ENCODE peak calls at places on chromosomes 13 and 19, in six cellular contexts. N is astrocyte, K is DND-41, B is GM23248, W is IMR-90, C is fibroblast of lung. X is an unnamed sample.

GRCh38 chr13:103640617-103641016 is 574.4 kb upstream of the SLC10A2 start:
- DNase-seq in N (no peak), K (no peak), B (no peak), W (no peak), C (no peak), X (no peak)

GRCh38 chr13:110044521-110045200 is 258.3 kb upstream of the IRS2 start:
- DNase-seq in N (peak; percentile 56), K (no peak), B (peak; percentile 82), W (peak; percentile 16), C (peak; percentile 19), X (no peak)

GRCh38 chr19:58558623-58559274 is 338 bp upstream of the UBE2M start:
- DNase-seq in N (peak; percentile 91), K (peak; percentile 99), B (peak; percentile 99), W (peak; percentile 98), C (peak; percentile 99), X (peak; percentile 97)

GRCh38 chr13:30037766-30038165 is 187.3 kb upstream of the UBL3 start:
- DNase-seq in N (peak; percentile 78), K (no peak), B (peak; percentile 57), W (peak; percentile 59), C (peak; percentile 52), X (no peak)

GRCh38 chr13:99970761-99971575 is 599 bp downstream of the ZIC5 start:
- DNase-seq in N (no peak), K (peak; percentile 37), B (peak; percentile 28), W (no peak), C (no peak), X (no peak)

GRCh38 chr13:76820759-76821158 is 65.4 kb downstream of the KCTD12 start:
- DNase-seq in N (no peak), K (no peak), B (peak; percentile 78), W (no peak), C (peak; percentile 36), X (no peak)

GRCh38 chr19:18504886-18505610 is 16.8 kb downstream of the ELL start:
- DNase-seq in N (no peak), K (no peak), B (no peak), W (no peak), C (no peak), X (no peak)

GRCh38 chr19:34662919-34663318 is 14.0 kb downstream of the SCGB2B2 start:
- DNase-seq in N (no peak), K (peak; percentile 65), B (peak; percentile 53), W (no peak), C (no peak), X (peak; percentile 83)

GRCh38 chr13:32647926-32648325 is 61.7 kb downstream of the PDS5B start:
- DNase-seq in N (no peak), K (no peak), B (no peak), W (no peak), C (no peak), X (no peak)

GRCh38 chr19:45507864-45508680 is 793 bp downstream of the VASP start:
- DNase-seq in N (no peak), K (peak; percentile 32), B (peak; percentile 65), W (no peak), C (no peak), X (peak; percentile 79)

GRCh38 chr13:75607447-75607846 is 28.7 kb upstream of the LMO7 start:
- DNase-seq in N (no peak), K (no peak), B (no peak), W (no peak), C (no peak), X (no peak)

GRCh38 chr13:75612354-75612753 is 23.8 kb upstream of the LMO7 start:
- DNase-seq in N (no peak), K (no peak), B (peak; percentile 11), W (peak; percentile 43), C (peak; percentile 28), X (no peak)

DNA sequence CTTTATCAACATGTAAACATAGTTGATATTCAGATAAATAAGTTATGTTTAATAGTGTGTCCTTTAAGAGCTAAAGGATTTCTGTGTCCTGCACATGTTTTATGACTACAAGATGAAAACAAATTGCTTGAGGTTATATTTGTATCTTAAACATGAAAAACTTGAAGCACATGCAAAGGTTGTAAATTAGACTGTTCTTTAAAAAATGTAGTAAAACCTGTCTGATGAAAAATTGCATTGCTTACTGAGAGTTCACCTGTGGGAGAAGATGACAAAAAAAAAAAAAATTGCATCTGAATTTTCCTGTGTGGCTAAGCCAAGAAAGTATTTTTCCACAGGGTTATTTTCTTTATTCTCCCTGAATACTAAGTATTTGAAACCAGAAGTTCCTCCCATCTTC is 25.7 kb upstream of the LMO7 start:
- DNase-seq in N (no peak), K (no peak), B (no peak), W (no peak), C (no peak), X (no peak)
- H3K27ac ChIP-seq in N (no peak overlapping the region), K (no peak overlapping the region), B (no peak overlapping the region), W (no peak overlapping the region), C (no peak overlapping the region), X (no peak overlapping the region)

GRCh38 chr13:111181977-111182376 is 66.9 kb downstream of the ARHGEF7 start:
- DNase-seq in N (no peak), K (no peak), B (no peak), W (no peak), C (no peak), X (no peak)
- H3K4me2 ChIP-seq in N (no peak overlapping the region), K (no peak overlapping the region), B (no peak overlapping the region), W (no peak overlapping the region), C (no peak overlapping the region), X (no peak overlapping the region)

GRCh38 chr13:41707192-41707858 is 250.0 kb downstream of the RGCC start:
- DNase-seq in N (peak; percentile 4), K (no peak), B (peak; percentile 20), W (no peak), C (no peak), X (no peak)
- H3K27ac ChIP-seq in N (no peak overlapping the region), K (no peak overlapping the region), B (no peak overlapping the region), W (no peak overlapping the region), C (no peak overlapping the region), X (no peak overlapping the region)

DNA sequence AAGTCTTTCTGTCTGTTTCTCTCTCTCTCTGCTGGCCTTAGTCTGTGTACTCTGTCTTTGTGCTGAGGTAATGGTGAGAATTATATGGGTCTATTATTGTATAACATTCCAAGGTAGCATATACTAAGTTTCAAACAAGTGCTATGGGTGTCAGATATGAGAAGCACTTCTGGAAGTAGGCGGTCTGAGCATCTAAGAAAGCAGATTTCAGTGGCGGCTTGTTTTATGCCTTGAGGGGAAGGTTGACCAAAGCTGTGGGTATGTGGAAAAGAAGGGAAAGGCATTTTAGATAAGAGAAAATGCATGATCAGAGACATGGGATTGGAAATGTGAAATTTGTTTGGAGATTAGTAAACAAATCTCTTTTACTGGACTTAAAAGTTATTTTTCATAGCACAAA is 348.5 kb downstream of the RFC3 start:
- DNase-seq in N (no peak), K (no peak), B (no peak), W (no peak), C (no peak), X (no peak)
- H3K4me2 ChIP-seq in N (no peak overlapping the region), K (no peak overlapping the region), B (no peak overlapping the region), W (no peak overlapping the region), C (no peak overlapping the region), X (no peak overlapping the region)

DNA sequence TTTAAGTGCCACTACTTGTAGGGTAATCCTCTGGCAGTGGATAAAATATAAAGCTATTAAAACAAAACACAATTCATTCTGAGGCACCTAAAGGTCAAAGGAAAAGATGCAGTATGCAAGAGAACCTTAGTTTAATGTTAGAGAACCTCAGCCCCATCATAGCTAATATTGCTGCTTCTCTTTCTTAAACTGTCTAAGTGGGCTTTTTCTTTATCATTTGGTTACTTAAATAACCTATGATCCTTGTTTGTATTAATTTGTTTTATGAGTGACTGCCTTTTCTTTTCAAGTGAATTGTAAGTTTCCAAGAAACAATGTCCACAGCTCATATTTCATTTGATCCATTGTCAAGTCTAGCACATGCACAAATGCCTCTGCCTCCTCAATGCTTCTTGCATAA is 1049.7 kb downstream of the OLFM4 start:
- DNase-seq in N (no peak), K (no peak), B (no peak), W (no peak), C (no peak), X (no peak)
- H3K27ac ChIP-seq in N (no peak overlapping the region), K (no peak overlapping the region), B (no peak overlapping the region), W (no peak overlapping the region), C (no peak overlapping the region), X (no peak overlapping the region)

DNA sequence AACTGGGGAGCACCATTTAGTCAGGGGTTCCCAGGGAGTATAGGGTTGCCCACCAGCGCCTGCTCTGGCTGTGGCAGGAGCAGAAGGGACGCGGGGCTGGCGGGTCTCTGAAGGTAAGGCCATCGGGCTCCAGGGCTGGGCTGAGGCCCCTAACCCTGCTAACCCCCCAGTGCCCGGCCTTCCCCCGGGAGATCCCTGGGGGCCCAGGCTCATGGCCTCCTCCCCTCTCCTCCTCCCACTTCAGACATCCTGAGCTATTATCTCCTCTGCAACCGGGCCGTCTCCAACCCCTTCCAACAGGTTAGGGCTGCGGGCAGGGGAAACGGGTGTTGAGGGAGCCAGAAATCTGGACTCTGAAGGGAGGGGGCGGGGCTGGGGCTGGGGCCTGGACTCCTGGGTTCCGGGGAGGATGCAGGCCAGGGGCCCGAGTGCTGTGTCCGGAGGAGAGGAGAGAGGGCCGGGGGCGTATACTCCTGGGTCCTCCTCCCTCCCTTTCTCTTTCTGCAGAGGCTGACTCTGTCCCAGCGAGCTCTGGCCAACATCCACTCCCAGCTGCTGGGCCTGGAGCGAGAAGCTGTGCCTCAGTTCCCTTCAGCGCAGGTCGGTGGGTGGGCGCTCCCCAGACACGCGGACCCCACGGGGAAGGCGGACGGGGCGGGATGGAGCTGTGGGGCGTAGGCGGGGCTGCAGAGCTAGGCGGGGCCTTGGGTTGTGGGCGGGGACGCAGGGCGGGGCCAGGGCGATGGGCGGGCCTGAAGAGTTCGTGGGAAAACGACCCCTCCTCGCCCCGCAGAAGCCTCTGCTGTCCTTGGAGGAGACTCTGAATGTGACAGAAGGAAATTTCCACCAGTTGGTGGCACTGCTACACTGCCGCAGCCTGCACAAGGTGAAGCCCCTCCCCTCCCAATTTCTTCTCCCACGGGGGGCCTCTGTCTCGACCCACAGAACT is 15.3 kb downstream of the TTYH1 start:
- DNase-seq in N (no peak), K (peak; percentile 70), B (peak; percentile 55), W (no peak), C (peak; percentile 28), X (peak; percentile 64)
- H3K4me2 ChIP-seq in N (peak overlapping the region; percentile 39), K (peak overlapping the region; percentile 54), B (no peak overlapping the region), W (peak overlapping the region; percentile 97), C (peak overlapping the region; percentile 68), X (no peak overlapping the region)

X was measured in Karpas-422.